ENCODE peak calls at places on chromosomes 5 and 9, in four cellular contexts. C, D, J and L are unnamed samples.

GRCh38 chr5:110977927-110978326 is 93.6 kb upstream of the TSLP start:
- DNase-seq in C (no peak), D (no peak), J (no peak), L (no peak)

GRCh38 chr5:179599973-179600372 is 23.5 kb downstream of the HNRNPH1 start:
- DNase-seq in C (no peak), D (no peak), J (no peak), L (no peak)

GRCh38 chr5:16841416-16841815 is 94.7 kb downstream of the MYO10 start:
- DNase-seq in C (no peak), D (no peak), J (no peak), L (no peak)

GRCh38 chr5:135873831-135874230 is 21.8 kb downstream of the IL9 start:
- DNase-seq in C (no peak), D (no peak), J (peak; percentile 16), L (no peak)

GRCh38 chr9:21002040-21002439 is 29.4 kb downstream of the HACD4 start:
- DNase-seq in C (no peak), D (no peak), J (no peak), L (no peak)

GRCh38 chr5:60339691-60340191 is 360.2 kb downstream of the DEPDC1B start:
- DNase-seq in C (no peak), D (no peak), J (no peak), L (no peak)

GRCh38 chr9:136995772-136996308 is 528 bp downstream of the CLIC3 start:
- DNase-seq in C (no peak), D (no peak), J (peak; percentile 45), L (no peak)

GRCh38 chr9:23638837-23639426 is 187.1 kb downstream of the ELAVL2 start:
- DNase-seq in C (no peak), D (no peak), J (no peak), L (no peak)

GRCh38 chr9:81902601-81903000 is 25.6 kb upstream of the SPATA31D4 start:
- DNase-seq in C (no peak), D (no peak), J (no peak), L (no peak)

GRCh38 chr5:5387789-5388188 is 34.7 kb upstream of the ICE1 start:
- DNase-seq in C (no peak), D (no peak), J (no peak), L (no peak)

GRCh38 chr5:39709032-39709431 is 284.3 kb upstream of the DAB2 start:
- DNase-seq in C (no peak), D (no peak), J (no peak), L (no peak)

GRCh38 chr9:137252555-137253506 is 1.7 kb downstream of the STPG3 start:
- DNase-seq in C (peak; percentile 64), D (no peak), J (peak; percentile 55), L (no peak)

GRCh38 chr5:75286211-75286773 is 49.6 kb upstream of the ANKRD31 start:
- DNase-seq in C (no peak), D (no peak), J (no peak), L (no peak)

GRCh38 chr9:36858805-36859375 is 175.2 kb downstream of the PAX5 start:
- DNase-seq in C (no peak), D (no peak), J (no peak), L (no peak)

DNA sequence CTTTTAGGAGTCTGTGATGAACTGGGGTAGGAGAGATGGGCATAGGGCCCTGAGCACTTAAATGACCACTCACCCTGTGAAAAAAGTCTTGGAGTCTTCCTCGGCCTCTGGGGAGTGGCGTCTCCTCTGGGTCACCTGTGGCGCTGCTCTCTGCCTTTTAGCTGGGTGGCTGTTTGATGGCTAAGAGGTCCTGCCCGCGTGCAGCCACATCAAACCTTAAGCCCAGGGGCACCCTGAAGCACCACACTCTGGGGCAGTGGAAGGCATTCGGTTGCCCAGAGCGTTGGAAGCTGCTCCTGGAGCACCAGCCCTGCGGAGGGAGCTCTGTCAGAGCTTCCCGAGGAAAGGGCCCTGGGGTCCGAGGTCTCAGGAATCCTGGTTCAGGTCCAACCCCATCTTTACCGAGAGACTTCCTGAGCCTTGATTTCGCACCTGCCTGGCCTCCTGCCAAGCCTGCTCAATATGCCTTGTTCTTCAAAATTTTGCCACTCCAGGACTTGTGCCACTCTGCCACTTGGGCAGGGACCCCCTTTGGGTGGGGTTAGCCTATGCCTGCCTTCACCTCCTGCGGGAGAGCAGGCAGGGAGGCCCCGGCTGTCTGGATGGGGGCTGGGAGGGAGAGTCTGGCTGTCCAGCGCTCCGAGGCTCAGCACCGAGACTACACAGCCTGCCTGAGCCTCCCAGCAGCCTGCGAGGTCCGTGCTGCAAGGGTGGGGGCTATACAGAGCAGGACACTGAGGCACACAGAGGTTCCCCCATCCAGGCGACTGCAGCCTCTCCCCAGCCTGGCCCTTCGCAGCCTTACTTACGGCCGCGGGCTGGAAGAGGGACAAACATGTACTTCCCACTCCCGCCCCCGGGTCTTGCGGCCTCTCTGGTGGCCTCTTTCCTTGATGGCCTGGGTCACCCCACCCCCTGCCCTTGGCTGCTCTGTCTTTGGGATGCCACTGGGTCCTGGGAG is 63.4 kb upstream of the RNU6ATAC start:
- DNase-seq in C (no peak), D (no peak), J (no peak), L (no peak)
- TF ChIP-seq ATF2 in C (no peak), D (no peak), J (no peak), L (no peak)

GRCh38 chr5:6389946-6390530 is 11.7 kb upstream of the MED10 start:
- DNase-seq in C (no peak), D (no peak), J (no peak), L (no peak)
- TF ChIP-seq CBFB in C (no peak), D (no peak), J (no peak), L (no peak)

GRCh38 chr5:37737326-37738056 is 102.3 kb downstream of the GDNF start:
- DNase-seq in C (no peak), D (no peak), J (no peak), L (no peak)

GRCh38 chr5:37738865-37739488 is 100.9 kb downstream of the GDNF start:
- DNase-seq in C (no peak), D (no peak), J (no peak), L (no peak)

GRCh38 chr5:37736397-37736796 is 103.4 kb downstream of the GDNF start:
- DNase-seq in C (no peak), D (no peak), J (no peak), L (no peak)

GRCh38 chr5:37739817-37740261 is 100.0 kb downstream of the GDNF start:
- DNase-seq in C (no peak), D (no peak), J (no peak), L (no peak)

GRCh38 chr5:37738057-37738691 is 101.7 kb downstream of the GDNF start:
- DNase-seq in C (no peak), D (peak; percentile 16), J (peak; percentile 28), L (peak; percentile 62)
- TF ChIP-seq ATF2 in C (no peak), D (no peak), J (no peak), L (peak; percentile 74)

GRCh38 chr9:116060631-116061030 is 93.0 kb upstream of the PAPPA start:
- DNase-seq in C (no peak), D (no peak), J (no peak), L (no peak)

GRCh38 chr9:116059466-116059865 is 94.1 kb upstream of the PAPPA start:
- DNase-seq in C (no peak), D (no peak), J (no peak), L (no peak)

GRCh38 chr9:116055536-116055935 is 98.1 kb upstream of the PAPPA start:
- DNase-seq in C (no peak), D (no peak), J (no peak), L (no peak)

GRCh38 chr9:116057371-116057770 is 96.2 kb upstream of the PAPPA start:
- DNase-seq in C (no peak), D (no peak), J (no peak), L (no peak)

DNA sequence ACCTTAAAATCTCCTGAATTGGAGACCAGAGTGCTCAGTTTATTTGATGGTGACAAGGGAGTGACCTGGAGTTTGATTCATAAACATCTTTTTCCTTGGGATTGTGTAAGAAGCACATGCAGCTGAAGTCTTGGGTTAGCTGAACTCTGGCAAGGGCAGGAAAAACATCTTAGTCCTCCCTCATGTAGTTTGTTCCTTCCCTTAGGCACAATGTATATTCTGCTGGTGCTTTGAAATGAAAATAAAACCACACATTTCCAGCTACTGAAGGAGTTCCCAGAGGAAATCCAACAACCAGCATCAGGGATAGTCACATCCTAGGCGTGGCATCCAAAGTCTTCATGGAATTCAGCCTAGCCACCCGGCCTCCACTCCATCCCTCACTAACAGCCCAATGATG is 95.2 kb upstream of the PAPPA start:
- DNase-seq in C (no peak), D (no peak), J (no peak), L (no peak)
- TF ChIP-seq CBFB in C (no peak), D (no peak), J (no peak), L (no peak)

GRCh38 chr5:132684922-132685720 is 11.3 kb downstream of the IL4 start:
- DNase-seq in C (no peak), D (no peak), J (no peak), L (no peak)
- TF ChIP-seq ATF2 in C (no peak), D (no peak), J (no peak), L (no peak)

DNA sequence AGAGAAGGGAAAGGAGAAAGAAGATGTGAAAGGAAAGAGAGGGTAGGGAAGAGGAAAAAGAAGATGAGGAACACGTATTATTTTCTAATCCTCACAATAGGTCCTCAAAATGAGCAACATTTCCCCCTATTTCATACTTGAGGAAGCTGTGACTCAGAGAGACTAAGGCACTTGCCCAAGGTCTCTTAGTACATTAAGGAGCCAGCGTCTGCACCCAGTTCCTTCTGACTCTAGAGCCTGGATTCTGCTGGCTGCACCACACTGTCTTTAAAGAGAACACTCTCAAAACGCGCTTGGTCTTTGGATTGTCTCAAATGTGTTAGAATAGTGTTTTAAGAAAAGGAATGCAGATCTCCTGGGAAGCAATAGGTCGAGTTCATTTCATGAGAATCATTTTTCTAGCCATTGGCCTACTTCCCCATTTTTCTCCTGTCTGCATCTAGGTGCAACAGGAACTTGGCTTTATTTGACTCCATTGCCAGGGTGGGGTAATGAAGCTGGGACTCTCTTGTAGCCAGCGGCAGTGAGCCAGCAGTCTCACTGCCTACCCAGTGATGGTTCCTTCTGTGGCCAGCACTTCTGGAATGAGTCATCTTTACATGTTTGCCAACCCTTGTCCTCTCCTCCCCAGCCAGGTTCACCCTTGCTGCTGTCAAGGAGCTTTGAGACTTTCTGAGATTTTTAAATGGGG is 82.6 kb downstream of the DOCK8 start:
- DNase-seq in C (no peak), D (no peak), J (no peak), L (peak; percentile 91)
- TF ChIP-seq CBFB in C (no peak), D (no peak), J (no peak), L (peak; percentile 65)